ENCODE peak calls at places on chromosomes 11 and 22, in four cellular contexts. R, I, E and Z are unnamed samples.

GRCh38 chr11:19243601-19244000 is 2.9 kb upstream of the E2F8 start:
- DNase-seq in R (no peak), I (no peak), E (no peak), Z (no peak)

GRCh38 chr11:70467196-70468085 is 69.1 kb downstream of the CTTN start:
- DNase-seq in R (no peak), I (peak), E (peak), Z (peak)

GRCh38 chr11:115087791-115088190 is 409.5 kb downstream of the NXPE2 start:
- DNase-seq in R (no peak), I (no peak), E (no peak), Z (no peak)

GRCh38 chr11:14148653-14149273 is 186.2 kb downstream of the SPON1 start:
- DNase-seq in R (no peak), I (no peak), E (no peak), Z (peak)

GRCh38 chr22:17120711-17121234 is 387 bp downstream of the TMEM121B start:
- DNase-seq in R (no peak), I (no peak), E (peak), Z (no peak)

GRCh38 chr22:25062378-25063095 is 110.0 kb downstream of the KIAA1671 start:
- DNase-seq in R (no peak), I (no peak), E (no peak), Z (no peak)

GRCh38 chr22:50218153-50218995 is 17.6 kb downstream of the SELENOO start:
- DNase-seq in R (no peak), I (no peak), E (no peak), Z (no peak)

GRCh38 chr11:106706355-106706754 is 311.9 kb downstream of the GUCY1A2 start:
- DNase-seq in R (no peak), I (no peak), E (no peak), Z (no peak)

GRCh38 chr11:66976048-66976467 is 954 bp downstream of the C11orf86 start:
- DNase-seq in R (no peak), I (no peak), E (peak), Z (no peak)

GRCh38 chr11:121814962-121815361 is 301.1 kb downstream of the BLID start:
- DNase-seq in R (no peak), I (no peak), E (no peak), Z (no peak)

GRCh38 chr11:111185259-111185658 is 60.3 kb upstream of the POU2AF2 start:
- DNase-seq in R (no peak), I (no peak), E (no peak), Z (no peak)

GRCh38 chr11:59201376-59201775 is 11.4 kb downstream of the MPEG1 start:
- DNase-seq in R (no peak), I (no peak), E (no peak), Z (peak)

GRCh38 chr11:67489860-67490726 is 7.3 kb downstream of the AIP start:
- DNase-seq in R (peak), I (no peak), E (no peak), Z (no peak)

DNA sequence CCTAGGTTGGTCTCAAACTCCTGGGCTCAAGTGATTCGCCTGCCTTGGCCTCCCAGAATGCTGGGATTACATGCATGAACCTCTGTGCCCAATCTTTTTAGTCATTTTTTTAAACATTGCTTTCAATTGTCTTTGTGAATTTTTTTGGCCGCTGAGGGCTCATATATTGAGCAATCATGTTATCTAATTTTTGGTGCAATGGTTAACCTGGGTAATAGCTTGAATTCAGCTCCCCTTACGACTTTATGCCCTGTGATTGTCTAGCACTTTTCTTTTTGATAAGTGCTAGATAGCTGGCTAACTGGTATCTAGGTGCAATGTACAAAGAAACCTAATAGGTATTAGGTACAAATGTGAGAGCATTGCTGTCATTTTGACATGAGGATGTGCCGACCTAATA is 35.3 kb upstream of the CAT start:
- DNase-seq in R (no peak), I (no peak), E (no peak), Z (no peak)
- TF ChIP-seq CTCF in R (no peak), I (no peak), E (no peak), Z (no peak)

DNA sequence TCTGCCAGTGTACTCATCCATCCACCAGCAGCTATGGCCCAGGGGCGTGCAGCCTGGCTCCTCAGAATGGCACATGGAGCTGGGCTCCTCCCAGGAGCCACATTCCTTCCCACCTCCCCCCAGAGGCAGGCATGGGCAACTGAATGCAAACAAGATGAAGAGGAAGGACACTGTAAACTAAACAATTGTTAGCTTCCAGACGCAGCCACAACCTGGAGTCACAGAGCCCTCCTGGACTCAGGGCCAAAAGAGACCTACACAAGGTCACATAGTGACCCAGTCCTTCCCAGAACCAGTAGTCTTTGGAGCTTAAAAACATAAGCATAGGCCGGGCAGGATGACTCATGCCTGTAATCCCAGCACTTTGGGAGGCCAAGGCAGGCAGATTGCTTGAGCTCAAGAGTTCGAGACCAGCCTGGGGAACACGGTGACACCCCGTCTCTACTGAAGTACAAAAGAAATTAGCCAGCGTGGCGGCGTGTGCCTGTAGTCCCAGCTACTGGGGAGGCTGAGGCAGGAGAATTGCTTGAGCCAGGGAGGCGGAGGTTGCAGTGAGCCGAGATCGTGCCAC is 30.7 kb upstream of the CLDN5 start:
- DNase-seq in R (no peak), I (no peak), E (peak), Z (no peak)
- TF ChIP-seq CTCF in R (no peak), I (no peak), E (no peak), Z (no peak)

GRCh38 chr11:96044311-96044710 is 120.4 kb upstream of the MTMR2 start:
- DNase-seq in R (no peak), I (no peak), E (no peak), Z (no peak)

GRCh38 chr11:96049426-96049825 is 125.5 kb upstream of the MTMR2 start:
- DNase-seq in R (no peak), I (no peak), E (no peak), Z (no peak)

GRCh38 chr11:96050435-96051182 is 126.7 kb upstream of the MTMR2 start:
- DNase-seq in R (no peak), I (no peak), E (no peak), Z (no peak)

GRCh38 chr11:96044747-96045146 is 120.8 kb upstream of the MTMR2 start:
- DNase-seq in R (no peak), I (no peak), E (no peak), Z (no peak)

DNA sequence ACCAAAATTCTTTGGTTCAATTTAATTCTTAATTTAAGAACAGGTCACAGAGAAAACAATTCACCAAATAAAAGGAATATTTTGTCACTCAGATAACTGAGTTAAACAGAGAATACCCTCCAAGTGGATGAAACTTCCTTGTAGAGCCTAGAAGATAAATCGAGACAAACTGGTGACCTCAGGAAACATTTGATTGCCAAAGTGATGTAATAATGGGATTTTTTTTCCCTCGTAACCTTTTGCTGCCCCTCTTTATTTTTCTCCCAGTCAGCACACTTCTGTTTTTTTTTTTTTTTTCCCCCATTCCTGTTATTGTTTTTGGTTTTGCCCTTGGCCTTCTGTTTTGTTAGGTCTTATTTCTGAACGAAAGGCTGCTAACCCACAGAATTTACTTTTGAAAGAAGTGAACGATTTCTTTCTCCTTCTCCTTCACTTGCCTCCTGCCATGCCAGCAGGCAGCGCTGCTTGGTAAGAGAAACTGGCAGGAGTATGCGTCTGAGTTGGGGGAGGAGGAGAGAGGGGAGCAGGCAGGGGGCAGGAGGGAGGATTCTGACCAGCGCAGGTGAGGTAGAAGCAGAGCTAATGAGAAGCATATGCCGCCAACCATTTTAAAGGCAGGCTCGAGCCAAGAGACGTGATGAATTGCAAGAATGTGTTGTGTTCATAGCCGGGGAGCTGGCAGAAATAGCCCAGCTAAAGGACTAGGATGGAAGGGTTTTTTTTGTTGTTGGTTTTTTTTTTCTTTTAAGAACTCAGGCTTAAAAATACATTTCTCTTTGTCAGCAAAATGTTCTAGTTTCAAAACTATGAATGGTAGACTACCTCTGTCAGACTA is 121.9 kb upstream of the MTMR2 start:
- DNase-seq in R (no peak), I (no peak), E (peak), Z (no peak)
- TF ChIP-seq CTCF in R (no peak), I (no peak), E (no peak), Z (no peak)

GRCh38 chr11:112783945-112784322 is 177.3 kb upstream of the NCAM1 start:
- DNase-seq in R (no peak), I (no peak), E (no peak), Z (no peak)

GRCh38 chr11:112784323-112785073 is 176.7 kb upstream of the NCAM1 start:
- DNase-seq in R (no peak), I (no peak), E (peak), Z (no peak)

GRCh38 chr11:112778091-112778889 is 182.9 kb upstream of the NCAM1 start:
- DNase-seq in R (no peak), I (no peak), E (no peak), Z (no peak)

GRCh38 chr11:112776834-112777793 is 184.1 kb upstream of the NCAM1 start:
- DNase-seq in R (no peak), I (no peak), E (no peak), Z (no peak)

GRCh38 chr11:112780351-112781043 is 180.7 kb upstream of the NCAM1 start:
- DNase-seq in R (no peak), I (no peak), E (no peak), Z (no peak)
- TF ChIP-seq CTCF in R (no peak), I (no peak), E (no peak), Z (no peak)

DNA sequence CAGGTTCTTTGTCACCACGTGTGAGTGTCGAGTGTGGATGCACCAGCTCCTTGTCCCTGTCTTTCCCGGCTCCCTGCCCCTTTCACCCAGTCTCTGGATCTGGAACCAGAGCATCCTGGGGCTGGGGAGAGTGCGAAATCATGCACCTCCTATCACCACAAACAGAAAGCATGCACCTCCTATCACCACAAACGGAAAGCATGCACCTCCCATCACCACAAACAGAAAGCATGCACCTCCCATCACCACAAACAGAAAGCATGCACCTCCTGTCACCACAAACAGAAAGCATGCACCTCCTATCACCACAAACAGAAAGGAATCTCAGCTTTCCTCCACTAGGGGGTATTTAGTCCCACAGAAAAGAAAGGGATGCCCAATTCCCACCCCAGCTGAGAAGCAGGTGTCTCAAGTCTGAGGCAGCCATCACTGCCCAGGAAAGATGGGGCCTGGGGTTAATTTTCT is 5.9 kb upstream of the GLB1L3 start:
- DNase-seq in R (no peak), I (no peak), E (no peak), Z (peak)
- TF ChIP-seq CTCF in R (peak), I (no peak), E (no peak), Z (peak)